ENCODE peak calls at places on chromosome 2, in nine cellular contexts. D, A, R, P, S, X, L, T and F are unnamed samples.

GRCh38 chr2:106996136-106996769 is 110.3 kb upstream of the ST6GAL2 start:
- DNase-seq in D (no peak), A (no peak), R (no peak), P (no peak), S (no peak), X (no peak), L (no peak), T (no peak), F (no peak)

GRCh38 chr2:85844486-85844885 is 44.3 kb downstream of the ST3GAL5 start:
- DNase-seq in D (no peak), A (no peak), R (no peak), P (no peak), S (no peak), X (no peak), L (no peak), T (no peak), F (no peak)

GRCh38 chr2:10909050-10909995 is 2.4 kb upstream of the KCNF1 start:
- DNase-seq in D (peak), A (peak), R (no peak), P (no peak), S (peak), X (no peak), L (no peak), T (no peak), F (no peak)

GRCh38 chr2:128178650-128179460 is 87.9 kb downstream of the UGGT1 start:
- DNase-seq in D (peak), A (peak), R (peak), P (no peak), S (peak), X (peak), L (no peak), T (no peak), F (peak)

GRCh38 chr2:188969236-188970032 is 4.7 kb upstream of the COL3A1 start:
- DNase-seq in D (no peak), A (no peak), R (no peak), P (no peak), S (no peak), X (no peak), L (no peak), T (no peak), F (no peak)

GRCh38 chr2:177285892-177286715 is 21.6 kb upstream of the NFE2L2 start:
- DNase-seq in D (no peak), A (no peak), R (no peak), P (no peak), S (no peak), X (no peak), L (no peak), T (no peak), F (no peak)

GRCh38 chr2:42937171-42937875 is 144.9 kb upstream of the HAAO start:
- DNase-seq in D (no peak), A (no peak), R (peak), P (no peak), S (no peak), X (no peak), L (peak), T (no peak), F (no peak)

GRCh38 chr2:8324164-8324848 is 357.6 kb upstream of the ID2 start:
- DNase-seq in D (no peak), A (peak), R (no peak), P (no peak), S (no peak), X (no peak), L (no peak), T (no peak), F (no peak)

GRCh38 chr2:216328347-216328746 is 43.9 kb downstream of the MARCHF4 start:
- DNase-seq in D (no peak), A (no peak), R (no peak), P (no peak), S (no peak), X (no peak), L (no peak), T (no peak), F (no peak)

GRCh38 chr2:229176136-229176535 is 95.0 kb downstream of the PID1 start:
- DNase-seq in D (no peak), A (no peak), R (no peak), P (no peak), S (no peak), X (no peak), L (no peak), T (no peak), F (no peak)

GRCh38 chr2:96342085-96342484 is 6.5 kb downstream of the NCAPH start:
- DNase-seq in D (no peak), A (no peak), R (no peak), P (no peak), S (no peak), X (no peak), L (no peak), T (no peak), F (no peak)

GRCh38 chr2:159497256-159497655 is 119.1 kb downstream of the BAZ2B start:
- DNase-seq in D (no peak), A (peak), R (no peak), P (no peak), S (peak), X (no peak), L (no peak), T (no peak), F (no peak)

GRCh38 chr2:16851131-16851530 is 185.5 kb upstream of the CYRIA start:
- DNase-seq in D (no peak), A (no peak), R (no peak), P (no peak), S (no peak), X (no peak), L (no peak), T (no peak), F (no peak)

GRCh38 chr2:144350151-144350802 is 169.6 kb downstream of the ZEB2 start:
- DNase-seq in D (no peak), A (peak), R (no peak), P (no peak), S (no peak), X (no peak), L (no peak), T (no peak), F (no peak)

GRCh38 chr2:50469784-50470183 is 562.1 kb downstream of the NRXN1 start:
- DNase-seq in D (no peak), A (no peak), R (no peak), P (no peak), S (no peak), X (no peak), L (no peak), T (no peak), F (no peak)

GRCh38 chr2:234676109-234676858 is 179.4 kb upstream of the ARL4C start:
- DNase-seq in D (no peak), A (no peak), R (no peak), P (no peak), S (no peak), X (no peak), L (no peak), T (no peak), F (no peak)

GRCh38 chr2:20939786-20940480 is 103.9 kb downstream of the APOB start:
- DNase-seq in D (no peak), A (no peak), R (no peak), P (no peak), S (no peak), X (no peak), L (no peak), T (no peak), F (no peak)

GRCh38 chr2:200702646-200703118 is 109.0 kb upstream of the BZW1 start:
- DNase-seq in D (no peak), A (no peak), R (no peak), P (no peak), S (no peak), X (no peak), L (no peak), T (no peak), F (no peak)

GRCh38 chr2:322326-322725 is 34.4 kb upstream of the ALKAL2 start:
- DNase-seq in D (no peak), A (no peak), R (no peak), P (no peak), S (no peak), X (no peak), L (no peak), T (no peak), F (no peak)

GRCh38 chr2:12455626-12456025 is 261.1 kb upstream of the TRIB2 start:
- DNase-seq in D (no peak), A (no peak), R (no peak), P (no peak), S (no peak), X (no peak), L (no peak), T (no peak), F (no peak)

GRCh38 chr2:136765736-136766323 is 485 bp downstream of the THSD7B start:
- DNase-seq in D (no peak), A (no peak), R (no peak), P (peak), S (no peak), X (no peak), L (no peak), T (peak), F (no peak)

GRCh38 chr2:2620604-2621003 is 289.5 kb upstream of the MYT1L start:
- DNase-seq in D (no peak), A (no peak), R (no peak), P (no peak), S (no peak), X (no peak), L (no peak), T (no peak), F (no peak)

GRCh38 chr2:177147093-177147694 is 65.4 kb upstream of the HNRNPA3 start:
- DNase-seq in D (no peak), A (peak), R (no peak), P (no peak), S (no peak), X (no peak), L (no peak), T (no peak), F (no peak)

GRCh38 chr2:20634430-20635095 is 16.3 kb downstream of the HS1BP3 start:
- DNase-seq in D (peak), A (no peak), R (peak), P (no peak), S (no peak), X (no peak), L (no peak), T (no peak), F (peak)

GRCh38 chr2:143545643-143546275 is 416.5 kb downstream of the ARHGAP15 start:
- DNase-seq in D (no peak), A (no peak), R (no peak), P (no peak), S (no peak), X (no peak), L (no peak), T (no peak), F (no peak)

GRCh38 chr2:129717560-129718128 is 261.8 kb upstream of the RAB6C start:
- DNase-seq in D (no peak), A (no peak), R (no peak), P (no peak), S (no peak), X (peak), L (no peak), T (no peak), F (no peak)

GRCh38 chr2:178844269-178844668 is 37.0 kb upstream of the TTN start:
- DNase-seq in D (no peak), A (no peak), R (no peak), P (no peak), S (no peak), X (no peak), L (no peak), T (no peak), F (no peak)

GRCh38 chr2:109317471-109318090 is 188.6 kb downstream of the SH3RF3 start:
- DNase-seq in D (no peak), A (no peak), R (no peak), P (no peak), S (no peak), X (no peak), L (no peak), T (no peak), F (no peak)

GRCh38 chr2:109318949-109319342 is 189.9 kb downstream of the SH3RF3 start:
- DNase-seq in D (no peak), A (no peak), R (no peak), P (no peak), S (no peak), X (no peak), L (no peak), T (no peak), F (no peak)

GRCh38 chr2:109316091-109316490 is 187.1 kb downstream of the SH3RF3 start:
- DNase-seq in D (no peak), A (no peak), R (no peak), P (no peak), S (no peak), X (no peak), L (no peak), T (no peak), F (no peak)

GRCh38 chr2:109320195-109320935 is 191.4 kb downstream of the SH3RF3 start:
- DNase-seq in D (no peak), A (no peak), R (no peak), P (no peak), S (no peak), X (no peak), L (no peak), T (no peak), F (no peak)

GRCh38 chr2:109318150-109318948 is 189.3 kb downstream of the SH3RF3 start:
- DNase-seq in D (peak), A (no peak), R (no peak), P (no peak), S (no peak), X (peak), L (peak), T (no peak), F (peak)
- TF ChIP-seq POLR2AphosphoS5 in D (peak), A (no peak), R (no peak), P (no peak), S (no peak), X (no peak), L (no peak), T (no peak), F (peak)

GRCh38 chr2:209387389-209387788 is 36.5 kb upstream of the MAP2 start:
- DNase-seq in D (peak), A (no peak), R (peak), P (no peak), S (no peak), X (no peak), L (no peak), T (no peak), F (no peak)
- TF ChIP-seq POLR2A in D (no peak), A (no peak), R (no peak), P (no peak), S (no peak), X (no peak), L (no peak), T (no peak), F (no peak)

DNA sequence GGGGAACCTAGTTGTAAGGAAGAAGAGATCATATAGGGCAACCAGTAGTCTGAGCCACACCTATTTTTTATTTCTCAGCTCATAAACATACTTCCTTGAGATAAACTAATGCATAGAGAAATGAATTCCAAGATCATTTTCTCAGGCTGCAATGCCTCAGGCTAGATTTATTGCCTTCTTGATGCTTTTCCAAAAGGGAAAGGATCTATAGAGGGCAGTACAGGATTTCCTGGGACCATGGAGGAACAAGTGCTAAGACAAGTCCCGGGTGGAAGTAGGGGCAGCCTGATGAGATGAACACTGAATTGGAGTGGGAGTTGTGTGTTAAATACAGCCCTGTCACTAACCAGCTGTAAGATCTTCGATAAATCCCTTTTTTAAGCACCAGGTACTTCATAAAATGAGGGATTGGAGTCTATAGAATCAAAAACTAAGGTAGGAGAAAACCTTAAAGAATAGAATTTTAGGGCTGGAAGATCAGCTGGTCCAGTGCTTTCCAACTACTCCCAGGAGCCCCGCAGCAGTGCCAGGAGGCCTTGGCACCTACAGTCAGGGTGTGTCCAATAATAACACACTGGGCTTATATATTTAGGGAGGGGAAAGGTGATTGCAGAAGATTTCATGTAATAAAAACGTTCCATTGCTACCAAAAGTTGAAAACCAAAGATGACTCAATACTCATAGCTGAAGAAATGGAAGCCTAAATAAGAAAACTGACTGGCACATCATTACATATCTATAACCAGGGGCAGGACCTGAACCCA is 58.1 kb downstream of the SERTAD2 start:
- DNase-seq in D (no peak), A (peak), R (no peak), P (no peak), S (peak), X (peak), L (no peak), T (no peak), F (no peak)
- TF ChIP-seq POLR2AphosphoS5 in D (no peak), A (no peak), R (no peak), P (no peak), S (no peak), X (no peak), L (no peak), T (no peak), F (no peak)

DNA sequence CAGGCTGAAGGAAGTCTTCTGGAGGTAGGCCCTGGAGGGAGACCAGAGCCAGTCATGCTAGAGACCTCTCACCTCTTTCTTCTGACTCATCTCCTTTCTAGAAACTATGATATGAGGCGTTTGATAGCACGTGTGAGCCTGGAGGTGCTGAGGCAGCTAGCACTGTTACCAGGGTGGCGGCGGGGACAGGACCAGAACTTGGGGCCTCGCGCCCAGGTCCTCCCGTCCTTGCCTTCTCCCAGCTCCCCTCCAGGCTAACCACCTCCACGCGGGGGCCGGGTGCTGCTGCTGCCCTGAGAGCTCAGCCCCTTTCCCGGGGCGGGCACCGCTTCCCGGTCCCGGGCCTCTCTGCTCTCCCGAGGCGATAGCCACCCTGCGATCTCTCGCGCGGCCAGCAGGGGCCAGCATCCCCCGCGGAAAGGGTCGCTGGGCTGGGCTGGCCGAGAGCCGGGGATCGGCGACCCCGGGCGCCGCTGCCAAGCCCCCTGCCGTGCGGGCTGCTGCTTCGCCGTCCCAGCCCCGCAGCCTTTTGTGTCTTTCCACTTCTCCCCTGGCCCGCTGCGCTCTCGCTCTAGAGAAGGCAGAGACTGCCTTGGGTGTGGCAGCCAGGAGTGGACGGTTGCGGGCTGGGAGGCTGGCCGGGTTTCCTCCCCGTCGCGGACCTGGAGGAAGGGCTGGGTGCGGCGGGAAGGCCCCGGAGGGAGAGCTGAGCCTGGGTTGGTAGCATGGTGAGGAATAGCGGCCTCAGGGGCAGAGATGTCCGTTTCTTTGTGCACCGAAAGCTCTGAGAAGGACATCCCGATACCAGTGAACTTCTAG is 49.1 kb downstream of the TMEM17 start:
- DNase-seq in D (peak), A (peak), R (peak), P (peak), S (no peak), X (peak), L (peak), T (peak), F (no peak)
- TF ChIP-seq POLR2A in D (no peak), A (no peak), R (no peak), P (no peak), S (no peak), X (no peak), L (no peak), T (no peak), F (no peak)

DNA sequence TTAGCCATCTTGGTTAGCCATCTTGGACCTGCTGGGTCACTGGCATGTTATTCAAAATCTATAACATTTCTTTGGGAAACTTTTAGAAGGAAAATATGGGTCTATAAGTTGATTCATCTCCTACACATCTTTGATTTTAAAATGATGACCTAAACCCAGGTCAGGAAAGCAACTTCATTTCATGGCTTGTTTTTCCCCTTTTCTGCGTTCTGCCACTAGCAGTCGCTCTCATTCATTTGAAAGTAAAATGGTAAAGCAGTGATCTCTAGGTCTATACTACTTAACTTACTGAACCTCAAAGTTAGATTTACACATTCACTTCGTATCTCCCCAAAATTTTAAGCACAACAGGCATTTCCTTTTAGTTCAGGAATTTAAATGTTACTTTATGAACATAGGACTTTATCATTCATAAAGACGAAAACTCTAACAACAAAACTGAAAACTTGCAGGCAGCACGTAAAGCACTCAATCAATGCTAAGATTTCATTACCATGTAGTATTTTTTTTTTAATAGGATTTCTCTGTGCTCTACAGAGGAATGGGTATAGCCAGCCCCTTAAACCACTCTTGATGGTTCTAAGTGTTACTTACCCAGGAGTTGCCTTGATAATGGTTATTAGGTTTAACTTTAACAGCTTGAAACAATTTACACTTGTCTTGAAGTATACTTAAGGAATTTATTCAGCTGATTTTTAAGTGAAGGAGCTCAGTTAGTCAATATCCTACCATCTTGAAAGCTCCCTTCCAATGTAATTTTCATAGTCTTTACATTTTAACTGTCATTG is 62.5 kb downstream of the GORASP2 start:
- DNase-seq in D (no peak), A (no peak), R (no peak), P (no peak), S (no peak), X (no peak), L (no peak), T (no peak), F (no peak)
- TF ChIP-seq POLR2AphosphoS5 in D (no peak), A (no peak), R (no peak), P (no peak), S (no peak), X (no peak), L (no peak), T (no peak), F (no peak)